ENCODE peak calls at places on chromosomes 12 and 14, in eight cellular contexts. D, R, Q, O, K, H, C and P are unnamed samples.

GRCh38 chr12:50589650-50590435 is 85.1 kb downstream of the DIP2B start:
- DNase-seq in D (no peak), R (no peak), Q (no peak), O (no peak), K (no peak), H (no peak), C (peak; percentile 25), P (no peak)

GRCh38 chr12:81797100-81797499 is 38.0 kb upstream of the PPFIA2 start:
- DNase-seq in D (no peak), R (no peak), Q (no peak), O (no peak), K (no peak), H (no peak), C (no peak), P (no peak)

GRCh38 chr14:106506901-106507305 is 980.5 kb downstream of the TMEM121 start:
- DNase-seq in D (peak; percentile 42), R (peak; percentile 43), Q (no peak), O (peak; percentile 12), K (no peak), H (no peak), C (peak; percentile 72), P (no peak)

GRCh38 chr12:83945871-83946270 is 966.7 kb downstream of the SLC6A15 start:
- DNase-seq in D (no peak), R (no peak), Q (no peak), O (no peak), K (no peak), H (peak; percentile 44), C (no peak), P (no peak)

GRCh38 chr14:51337520-51337919 is 97.5 kb downstream of the TMX1 start:
- DNase-seq in D (no peak), R (no peak), Q (no peak), O (no peak), K (no peak), H (no peak), C (no peak), P (no peak)

GRCh38 chr12:45756666-45757065 is 27.2 kb downstream of the ARID2 start:
- DNase-seq in D (no peak), R (no peak), Q (no peak), O (no peak), K (no peak), H (no peak), C (no peak), P (no peak)

GRCh38 chr14:68124885-68125731 is 305.5 kb downstream of the RAD51B start:
- DNase-seq in D (no peak), R (no peak), Q (no peak), O (no peak), K (no peak), H (peak; percentile 75), C (no peak), P (no peak)

GRCh38 chr12:13203028-13203922 is 6.7 kb downstream of the EMP1 start:
- DNase-seq in D (no peak), R (no peak), Q (peak; percentile 75), O (no peak), K (no peak), H (peak; percentile 63), C (no peak), P (no peak)

GRCh38 chr14:68715032-68715924 is 77.6 kb downstream of the ZFP36L1 start:
- DNase-seq in D (no peak), R (no peak), Q (no peak), O (no peak), K (no peak), H (no peak), C (no peak), P (no peak)

GRCh38 chr14:95303107-95303506 is 16.6 kb downstream of the CLMN start:
- DNase-seq in D (no peak), R (no peak), Q (no peak), O (no peak), K (no peak), H (no peak), C (no peak), P (no peak)

GRCh38 chr12:2300168-2300567 is 247.4 kb downstream of the CACNA1C start:
- DNase-seq in D (no peak), R (no peak), Q (no peak), O (no peak), K (no peak), H (no peak), C (no peak), P (no peak)

GRCh38 chr14:101221549-101222160 is 318.1 kb upstream of the RTL1 start:
- DNase-seq in D (no peak), R (no peak), Q (no peak), O (no peak), K (no peak), H (no peak), C (no peak), P (peak; percentile 69)

GRCh38 chr14:93984987-93985410 is 8.6 kb upstream of the ASB2 start:
- DNase-seq in D (no peak), R (no peak), Q (no peak), O (no peak), K (no peak), H (peak; percentile 45), C (no peak), P (no peak)

GRCh38 chr12:22334696-22335290 is at the start of gene ST8SIA1:
- DNase-seq in D (peak; percentile 69), R (peak; percentile 63), Q (peak; percentile 77), O (peak; percentile 51), K (no peak), H (peak; percentile 40), C (peak; percentile 35), P (no peak)

GRCh38 chr12:21992823-21993222 is 51.6 kb upstream of the ABCC9 start:
- DNase-seq in D (no peak), R (no peak), Q (no peak), O (no peak), K (no peak), H (no peak), C (no peak), P (no peak)

GRCh38 chr12:71014180-71014785 is 93.7 kb upstream of the PTPRR start:
- DNase-seq in D (no peak), R (no peak), Q (no peak), O (no peak), K (no peak), H (peak; percentile 65), C (no peak), P (no peak)

GRCh38 chr14:64507376-64508156 is 3.0 kb downstream of the ZBTB1 start:
- DNase-seq in D (no peak), R (no peak), Q (no peak), O (no peak), K (no peak), H (no peak), C (no peak), P (no peak)

GRCh38 chr12:13559318-13559978 is 362.9 kb downstream of the EMP1 start:
- DNase-seq in D (no peak), R (no peak), Q (no peak), O (no peak), K (no peak), H (no peak), C (no peak), P (no peak)

GRCh38 chr12:52216807-52217206 is 16.2 kb upstream of the KRT7 start:
- DNase-seq in D (no peak), R (no peak), Q (peak; percentile 58), O (no peak), K (no peak), H (no peak), C (no peak), P (no peak)

GRCh38 chr12:109200825-109201495 is 84.6 kb downstream of the ACACB start:
- DNase-seq in D (no peak), R (no peak), Q (no peak), O (no peak), K (no peak), H (no peak), C (no peak), P (no peak)

GRCh38 chr12:62434504-62435336 is 31.9 kb upstream of the MON2 start:
- DNase-seq in D (no peak), R (no peak), Q (no peak), O (no peak), K (no peak), H (no peak), C (no peak), P (no peak)

GRCh38 chr14:70020350-70021170 is 141.3 kb downstream of the SMOC1 start:
- DNase-seq in D (no peak), R (no peak), Q (no peak), O (no peak), K (no peak), H (no peak), C (no peak), P (no peak)

GRCh38 chr12:33486058-33486457 is 46.4 kb upstream of the SYT10 start:
- DNase-seq in D (no peak), R (no peak), Q (no peak), O (no peak), K (no peak), H (no peak), C (no peak), P (no peak)

GRCh38 chr12:24047345-24047744 is 97.9 kb upstream of the SOX5 start:
- DNase-seq in D (no peak), R (no peak), Q (no peak), O (no peak), K (no peak), H (no peak), C (no peak), P (no peak)

GRCh38 chr12:111066744-111067437 is 146.5 kb upstream of the MYL2 start:
- DNase-seq in D (no peak), R (no peak), Q (no peak), O (no peak), K (no peak), H (no peak), C (no peak), P (no peak)